ENCODE peak calls at places on chromosomes 16 and 17, in six cellular contexts. I, B, V, F, Q and S are unnamed samples.

GRCh38 chr17:82298538-82299421 is 18.6 kb downstream of the CD7 start:
- DNase-seq in Q (no peak), I (no peak), B (peak), F (no peak), V (no peak), S (no peak)

GRCh38 chr17:1576500-1576899 is 13.9 kb upstream of the PITPNA start:
- DNase-seq in F (no peak), V (no peak), I (no peak), Q (no peak), B (no peak), S (no peak)

GRCh38 chr16:57109500-57110105 is 17.2 kb downstream of the CPNE2 start:
- DNase-seq in V (no peak), Q (no peak), I (no peak), F (no peak), B (no peak), S (no peak)

GRCh38 chr17:38870259-38871165 is 654 bp downstream of the LASP1 start:
- DNase-seq in F (no peak), B (peak), Q (peak), V (no peak), I (no peak), S (peak)

GRCh38 chr16:74773431-74774222 is 993 bp downstream of the FA2H start:
- DNase-seq in F (no peak), Q (no peak), B (no peak), V (no peak), I (no peak), S (no peak)

GRCh38 chr16:89137666-89138512 is 33.7 kb upstream of the CDH15 start:
- DNase-seq in F (no peak), V (no peak), I (no peak), Q (no peak), B (no peak), S (no peak)

GRCh38 chr17:82098939-82099765 is 1.1 kb upstream of the FASN start:
- DNase-seq in I (no peak), Q (peak), B (no peak), F (no peak), V (no peak), S (no peak)

GRCh38 chr16:69741951-69742904 is 12.5 kb downstream of the NOB1 start:
- DNase-seq in I (no peak), B (peak), V (no peak), F (no peak), Q (no peak), S (peak)

GRCh38 chr17:55432358-55433028 is 10.9 kb upstream of the MMD start:
- DNase-seq in B (no peak), I (no peak), V (no peak), Q (no peak), F (no peak), S (no peak)

GRCh38 chr17:50649042-50649908 is 14.6 kb downstream of the ABCC3 start:
- DNase-seq in I (no peak), F (no peak), V (peak), Q (no peak), B (no peak), S (peak)

GRCh38 chr16:71515026-71515425 is 11.2 kb upstream of the CHST4 start:
- DNase-seq in Q (no peak), V (no peak), I (no peak), B (no peak), F (no peak), S (no peak)

GRCh38 chr17:39536468-39536867 is 71.3 kb downstream of the NEUROD2 start:
- DNase-seq in V (no peak), I (no peak), Q (peak), F (no peak), B (no peak), S (no peak)

GRCh38 chr16:720990-721764 is at the start of gene ANTKMT:
- DNase-seq in F (no peak), B (peak), Q (peak), I (no peak), V (no peak), S (peak)

GRCh38 chr17:73797594-73798110 is 153.4 kb upstream of the SDK2 start:
- DNase-seq in F (no peak), V (no peak), Q (no peak), I (no peak), B (no peak), S (no peak)

GRCh38 chr16:64450170-64450569 is 671.7 kb downstream of the CDH11 start:
- DNase-seq in V (no peak), B (no peak), I (no peak), F (no peak), Q (no peak), S (no peak)

GRCh38 chr16:3736116-3736515 is 18.8 kb upstream of the TRAP1 start:
- DNase-seq in I (no peak), V (no peak), Q (no peak), F (no peak), B (no peak), S (no peak)

GRCh38 chr17:47945080-47945479 is 3.7 kb downstream of the PNPO start:
- DNase-seq in Q (no peak), V (no peak), I (no peak), B (no peak), F (no peak), S (no peak)

GRCh38 chr17:62164712-62165377 is 99.8 kb upstream of the MED13 start:
- DNase-seq in F (no peak), B (no peak), Q (no peak), I (no peak), V (no peak), S (no peak)

GRCh38 chr16:3879258-3879886 is 1.1 kb downstream of the CREBBP start:
- DNase-seq in V (no peak), F (no peak), I (no peak), B (peak), Q (peak), S (peak)

GRCh38 chr17:17691468-17692263 is 10.4 kb downstream of the RAI1 start:
- DNase-seq in B (no peak), Q (no peak), V (no peak), F (peak), I (no peak), S (peak)

GRCh38 chr17:1797323-1797722 is 32.4 kb downstream of the SMYD4 start:
- DNase-seq in F (no peak), B (no peak), I (no peak), Q (peak), V (no peak), S (no peak)

GRCh38 chr17:74758846-74759163 is 10.4 kb downstream of the NHERF1 start:
- DNase-seq in V (no peak), B (peak), F (no peak), I (no peak), Q (peak), S (no peak)

GRCh38 chr17:17757391-17757791 is 76.1 kb downstream of the RAI1 start:
- DNase-seq in Q (no peak), I (no peak), V (no peak), B (no peak), F (no peak), S (no peak)

GRCh38 chr17:27403480-27404005 is 52.7 kb upstream of the KSR1 start:
- DNase-seq in V (no peak), B (no peak), Q (peak), I (no peak), F (no peak), S (no peak)

GRCh38 chr17:47719411-47720152 is 13.5 kb upstream of the TBX21 start:
- DNase-seq in Q (no peak), F (no peak), B (no peak), I (no peak), V (no peak), S (no peak)

GRCh38 chr17:44536090-44536960 is 21.0 kb upstream of the FZD2 start:
- DNase-seq in B (no peak), V (no peak), I (no peak), Q (no peak), F (no peak), S (no peak)

GRCh38 chr16:22685162-22685830 is 128.7 kb upstream of the HS3ST2 start:
- DNase-seq in I (no peak), B (no peak), F (no peak), V (no peak), Q (no peak), S (no peak)

GRCh38 chr16:64629622-64630021 is 492.2 kb downstream of the CDH11 start:
- DNase-seq in V (no peak), I (no peak), B (no peak), F (no peak), Q (no peak), S (no peak)

GRCh38 chr16:50227120-50227519 is 39.2 kb upstream of the ADCY7 start:
- DNase-seq in B (no peak), Q (no peak), F (no peak), V (no peak), I (no peak), S (no peak)

DNA sequence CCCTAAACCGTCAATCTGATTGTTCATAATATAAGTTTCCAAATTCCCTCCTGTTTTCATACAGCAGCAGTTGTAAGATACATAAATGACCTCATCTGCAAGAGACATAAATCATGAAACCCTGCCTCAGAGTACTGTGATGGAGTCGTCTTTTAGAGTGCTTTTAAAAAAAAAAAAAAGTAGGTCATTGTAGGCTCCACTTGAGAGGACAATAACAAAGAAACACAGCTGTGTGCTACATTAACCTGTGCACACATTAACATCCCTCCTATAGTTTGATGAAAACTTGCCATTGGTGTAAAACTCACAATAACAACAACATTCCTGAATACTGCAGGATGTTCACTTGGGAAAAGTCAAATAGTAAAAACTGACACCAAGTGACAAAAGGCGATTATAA is 56.5 kb downstream of the XPO6 start:
- DNase-seq in B (no peak), I (no peak), F (no peak), V (no peak), Q (no peak), S (no peak)
- TF ChIP-seq JUND in B (no peak), I (no peak), F (no peak), V (no peak), Q (no peak), S (no peak)

GRCh38 chr17:20224379-20224778 is 215.2 kb downstream of the SPECC1 start:
- DNase-seq in F (no peak), B (no peak), Q (no peak), I (no peak), V (no peak), S (no peak)

GRCh38 chr17:20228410-20228809 is 219.3 kb downstream of the SPECC1 start:
- DNase-seq in Q (no peak), I (no peak), V (no peak), B (no peak), F (no peak), S (no peak)

GRCh38 chr17:20226814-20227482 is 217.8 kb downstream of the SPECC1 start:
- DNase-seq in F (no peak), I (peak), B (peak), Q (peak), V (peak), S (peak)

GRCh38 chr17:20223808-20224328 is 214.7 kb downstream of the SPECC1 start:
- DNase-seq in F (no peak), B (no peak), I (no peak), Q (no peak), V (no peak), S (no peak)

GRCh38 chr17:20225162-20226115 is 216.3 kb downstream of the SPECC1 start:
- DNase-seq in F (no peak), I (no peak), B (peak), Q (no peak), V (no peak), S (no peak)
- TF ChIP-seq JUND in F (no peak), I (no peak), B (no peak), Q (no peak), V (no peak), S (no peak)

GRCh38 chr17:18851206-18851605 is 6.7 kb upstream of the PRPSAP2 start:
- DNase-seq in Q (no peak), I (no peak), V (no peak), F (no peak), B (no peak), S (no peak)
- TF ChIP-seq JUND in Q (no peak), I (no peak), V (no peak), F (no peak), B (no peak), S (no peak)

DNA sequence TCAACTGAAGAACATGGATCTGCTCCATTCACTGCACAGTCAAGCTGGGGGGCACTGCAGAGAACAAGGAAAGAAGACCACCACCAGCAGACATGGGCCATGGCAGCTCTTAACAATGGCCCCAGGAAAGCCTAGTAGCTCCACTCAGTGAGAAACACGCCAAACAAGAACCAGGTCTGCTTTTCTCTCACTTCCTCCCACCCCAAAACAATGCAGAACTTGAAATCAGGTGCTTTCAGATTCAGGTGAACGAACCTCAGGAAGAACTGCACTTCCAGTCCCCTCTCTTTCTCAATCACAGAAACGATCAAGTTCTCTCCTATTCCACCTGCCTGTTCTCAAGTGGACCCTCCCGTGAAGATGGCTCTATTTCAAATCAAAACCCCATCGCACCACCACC is 155.6 kb downstream of the GRIN2A start:
- DNase-seq in V (no peak), B (no peak), Q (no peak), F (no peak), I (no peak), S (no peak)
- TF ChIP-seq JUND in V (no peak), B (no peak), Q (no peak), F (no peak), I (no peak), S (no peak)